ENCODE peak calls at places on chromosomes 7 and 10, in five cellular contexts. One of them, this sample, is unnamed.

GRCh38 chr7:36514289-36515243 is 124.9 kb downstream of the ANLN start:
- DNase-seq in lower lobe of right lung: no peak
- DNase-seq in activated B cell treated with CpG ODN at 0.5 μM for 24 hours: no peak
- DNase-seq in kidney: no peak
- DNase-seq in colonic mucosa: no peak
- DNase-seq in this sample: no peak

GRCh38 chr7:8605227-8605626 is 171.8 kb downstream of the NXPH1 start:
- DNase-seq in colonic mucosa: no peak
- DNase-seq in kidney: no peak
- DNase-seq in activated B cell treated with CpG ODN at 0.5 μM for 24 hours: no peak
- DNase-seq in lower lobe of right lung: no peak
- DNase-seq in this sample: no peak

GRCh38 chr7:3493499-3493898 is 192.4 kb downstream of the SDK1 start:
- DNase-seq in kidney: no peak
- DNase-seq in activated B cell treated with CpG ODN at 0.5 μM for 24 hours: no peak
- DNase-seq in colonic mucosa: no peak
- DNase-seq in lower lobe of right lung: no peak
- DNase-seq in this sample: no peak

GRCh38 chr10:67788028-67788886 is 49.7 kb downstream of the DNAJC12 start:
- DNase-seq in kidney: no peak
- DNase-seq in lower lobe of right lung: peak
- DNase-seq in activated B cell treated with CpG ODN at 0.5 μM for 24 hours: peak
- DNase-seq in colonic mucosa: peak
- DNase-seq in this sample: peak

GRCh38 chr7:8201846-8202441 is 60.0 kb downstream of the ICA1 start:
- DNase-seq in lower lobe of right lung: no peak
- DNase-seq in activated B cell treated with CpG ODN at 0.5 μM for 24 hours: no peak
- DNase-seq in kidney: no peak
- DNase-seq in colonic mucosa: no peak
- DNase-seq in this sample: no peak

GRCh38 chr10:48414778-48415177 is 108.3 kb downstream of the MAPK8 start:
- DNase-seq in activated B cell treated with CpG ODN at 0.5 μM for 24 hours: no peak
- DNase-seq in colonic mucosa: no peak
- DNase-seq in kidney: no peak
- DNase-seq in lower lobe of right lung: no peak
- DNase-seq in this sample: no peak

GRCh38 chr10:24269476-24269875 is 60.5 kb downstream of the KIAA1217 start:
- DNase-seq in lower lobe of right lung: no peak
- DNase-seq in activated B cell treated with CpG ODN at 0.5 μM for 24 hours: no peak
- DNase-seq in kidney: no peak
- DNase-seq in colonic mucosa: no peak
- DNase-seq in this sample: no peak

GRCh38 chr7:118629898-118630469 is 405.5 kb downstream of the ANKRD7 start:
- DNase-seq in lower lobe of right lung: no peak
- DNase-seq in kidney: no peak
- DNase-seq in activated B cell treated with CpG ODN at 0.5 μM for 24 hours: no peak
- DNase-seq in colonic mucosa: no peak
- DNase-seq in this sample: no peak

GRCh38 chr7:80313716-80314115 is 179.1 kb downstream of the GNAI1 start:
- DNase-seq in kidney: no peak
- DNase-seq in lower lobe of right lung: no peak
- DNase-seq in colonic mucosa: no peak
- DNase-seq in activated B cell treated with CpG ODN at 0.5 μM for 24 hours: no peak
- DNase-seq in this sample: no peak

GRCh38 chr10:50614444-50615137 is 9.2 kb downstream of the SGMS1 start:
- DNase-seq in lower lobe of right lung: no peak
- DNase-seq in kidney: no peak
- DNase-seq in activated B cell treated with CpG ODN at 0.5 μM for 24 hours: no peak
- DNase-seq in colonic mucosa: no peak
- DNase-seq in this sample: no peak

GRCh38 chr7:461453-462172 is 58.0 kb downstream of the PDGFA start:
- DNase-seq in colonic mucosa: no peak
- DNase-seq in kidney: peak
- DNase-seq in lower lobe of right lung: peak
- DNase-seq in activated B cell treated with CpG ODN at 0.5 μM for 24 hours: no peak
- DNase-seq in this sample: no peak

GRCh38 chr7:130394421-130395188 is 14.3 kb downstream of the CPA1 start:
- DNase-seq in kidney: no peak
- DNase-seq in activated B cell treated with CpG ODN at 0.5 μM for 24 hours: no peak
- DNase-seq in colonic mucosa: no peak
- DNase-seq in lower lobe of right lung: no peak
- DNase-seq in this sample: no peak

GRCh38 chr10:48542471-48543210 is 62.2 kb downstream of the ARHGAP22 start:
- DNase-seq in activated B cell treated with CpG ODN at 0.5 μM for 24 hours: no peak
- DNase-seq in kidney: peak
- DNase-seq in colonic mucosa: no peak
- DNase-seq in lower lobe of right lung: no peak
- DNase-seq in this sample: no peak

GRCh38 chr10:1361411-1362105 is 305.4 kb downstream of the WDR37 start:
- DNase-seq in kidney: no peak
- DNase-seq in activated B cell treated with CpG ODN at 0.5 μM for 24 hours: no peak
- DNase-seq in colonic mucosa: no peak
- DNase-seq in lower lobe of right lung: no peak
- DNase-seq in this sample: no peak

GRCh38 chr10:104049497-104050250 is 36.0 kb downstream of the COL17A1 start:
- DNase-seq in kidney: no peak
- DNase-seq in activated B cell treated with CpG ODN at 0.5 μM for 24 hours: no peak
- DNase-seq in lower lobe of right lung: no peak
- DNase-seq in colonic mucosa: peak
- DNase-seq in this sample: no peak

GRCh38 chr10:97116534-97117162 is 69.1 kb downstream of the SLIT1 start:
- DNase-seq in activated B cell treated with CpG ODN at 0.5 μM for 24 hours: no peak
- DNase-seq in lower lobe of right lung: no peak
- DNase-seq in kidney: no peak
- DNase-seq in colonic mucosa: no peak
- DNase-seq in this sample: no peak

GRCh38 chr10:123136221-123136805 is 543 bp downstream of the HMX3 start:
- DNase-seq in activated B cell treated with CpG ODN at 0.5 μM for 24 hours: no peak
- DNase-seq in colonic mucosa: no peak
- DNase-seq in kidney: no peak
- DNase-seq in lower lobe of right lung: no peak
- DNase-seq in this sample: no peak

GRCh38 chr10:78982726-78983125 is 86.0 kb upstream of the ZMIZ1 start:
- DNase-seq in kidney: no peak
- DNase-seq in colonic mucosa: no peak
- DNase-seq in lower lobe of right lung: no peak
- DNase-seq in activated B cell treated with CpG ODN at 0.5 μM for 24 hours: no peak
- DNase-seq in this sample: no peak

GRCh38 chr10:112988839-112989406 is 38.9 kb downstream of the TCF7L2 start:
- DNase-seq in activated B cell treated with CpG ODN at 0.5 μM for 24 hours: no peak
- DNase-seq in colonic mucosa: no peak
- DNase-seq in kidney: no peak
- DNase-seq in lower lobe of right lung: no peak
- DNase-seq in this sample: no peak

GRCh38 chr10:34504534-34504933 is 310.6 kb downstream of the PARD3 start:
- DNase-seq in activated B cell treated with CpG ODN at 0.5 μM for 24 hours: no peak
- DNase-seq in lower lobe of right lung: no peak
- DNase-seq in kidney: no peak
- DNase-seq in colonic mucosa: no peak
- DNase-seq in this sample: no peak

GRCh38 chr7:47392241-47392759 is 189.6 kb downstream of the TNS3 start:
- DNase-seq in kidney: peak
- DNase-seq in activated B cell treated with CpG ODN at 0.5 μM for 24 hours: no peak
- DNase-seq in colonic mucosa: no peak
- DNase-seq in lower lobe of right lung: no peak
- DNase-seq in this sample: no peak

GRCh38 chr10:65496541-65496940 is 1429.3 kb upstream of the LRRTM3 start:
- DNase-seq in kidney: no peak
- DNase-seq in lower lobe of right lung: no peak
- DNase-seq in activated B cell treated with CpG ODN at 0.5 μM for 24 hours: no peak
- DNase-seq in colonic mucosa: no peak
- DNase-seq in this sample: no peak

GRCh38 chr7:144821069-144821468 is 14.8 kb downstream of the TPK1 start:
- DNase-seq in colonic mucosa: no peak
- DNase-seq in kidney: no peak
- DNase-seq in lower lobe of right lung: no peak
- DNase-seq in activated B cell treated with CpG ODN at 0.5 μM for 24 hours: no peak
- DNase-seq in this sample: no peak

GRCh38 chr10:130479146-130479545 is 343.0 kb downstream of the GLRX3 start:
- DNase-seq in activated B cell treated with CpG ODN at 0.5 μM for 24 hours: no peak
- DNase-seq in kidney: peak
- DNase-seq in colonic mucosa: no peak
- DNase-seq in lower lobe of right lung: no peak
- DNase-seq in this sample: no peak

GRCh38 chr7:153297141-153297540 is 537.6 kb downstream of the ACTR3B start:
- DNase-seq in activated B cell treated with CpG ODN at 0.5 μM for 24 hours: no peak
- DNase-seq in kidney: no peak
- DNase-seq in lower lobe of right lung: no peak
- DNase-seq in colonic mucosa: no peak
- DNase-seq in this sample: no peak

GRCh38 chr7:11576340-11576739 is 255.7 kb downstream of the THSD7A start:
- DNase-seq in colonic mucosa: no peak
- DNase-seq in kidney: no peak
- DNase-seq in activated B cell treated with CpG ODN at 0.5 μM for 24 hours: no peak
- DNase-seq in lower lobe of right lung: no peak
- DNase-seq in this sample: no peak

GRCh38 chr10:91682912-91683311 is 50.0 kb upstream of the PPP1R3C start:
- DNase-seq in activated B cell treated with CpG ODN at 0.5 μM for 24 hours: no peak
- DNase-seq in lower lobe of right lung: no peak
- DNase-seq in colonic mucosa: no peak
- DNase-seq in kidney: no peak
- DNase-seq in this sample: no peak

GRCh38 chr7:17700138-17700537 is 240.2 kb downstream of the SNX13 start:
- DNase-seq in colonic mucosa: no peak
- DNase-seq in lower lobe of right lung: no peak
- DNase-seq in activated B cell treated with CpG ODN at 0.5 μM for 24 hours: no peak
- DNase-seq in kidney: no peak
- DNase-seq in this sample: no peak

GRCh38 chr7:157874870-157875229 is 538.0 kb downstream of the DNAJB6 start:
- DNase-seq in lower lobe of right lung: no peak
- DNase-seq in colonic mucosa: no peak
- DNase-seq in activated B cell treated with CpG ODN at 0.5 μM for 24 hours: no peak
- DNase-seq in kidney: no peak
- DNase-seq in this sample: no peak

GRCh38 chr10:26858707-26859034 is 2.1 kb downstream of the ABI1 start:
- DNase-seq in colonic mucosa: no peak
- DNase-seq in kidney: no peak
- DNase-seq in lower lobe of right lung: no peak
- DNase-seq in activated B cell treated with CpG ODN at 0.5 μM for 24 hours: no peak
- DNase-seq in this sample: no peak

GRCh38 chr7:133428876-133429275 is 176.0 kb downstream of the EXOC4 start:
- DNase-seq in kidney: no peak
- DNase-seq in activated B cell treated with CpG ODN at 0.5 μM for 24 hours: no peak
- DNase-seq in colonic mucosa: no peak
- DNase-seq in lower lobe of right lung: no peak
- DNase-seq in this sample: no peak

GRCh38 chr7:47265621-47266020 is 316.3 kb downstream of the TNS3 start:
- DNase-seq in colonic mucosa: no peak
- DNase-seq in kidney: no peak
- DNase-seq in activated B cell treated with CpG ODN at 0.5 μM for 24 hours: no peak
- DNase-seq in lower lobe of right lung: no peak
- DNase-seq in this sample: no peak

GRCh38 chr10:34598972-34599371 is 216.1 kb downstream of the PARD3 start:
- DNase-seq in activated B cell treated with CpG ODN at 0.5 μM for 24 hours: no peak
- DNase-seq in colonic mucosa: no peak
- DNase-seq in kidney: no peak
- DNase-seq in lower lobe of right lung: no peak
- DNase-seq in this sample: no peak

GRCh38 chr10:101774589-101775272 is 1.2 kb downstream of the FGF8 start:
- DNase-seq in activated B cell treated with CpG ODN at 0.5 μM for 24 hours: peak
- DNase-seq in lower lobe of right lung: no peak
- DNase-seq in colonic mucosa: no peak
- DNase-seq in kidney: peak
- DNase-seq in this sample: no peak

DNA sequence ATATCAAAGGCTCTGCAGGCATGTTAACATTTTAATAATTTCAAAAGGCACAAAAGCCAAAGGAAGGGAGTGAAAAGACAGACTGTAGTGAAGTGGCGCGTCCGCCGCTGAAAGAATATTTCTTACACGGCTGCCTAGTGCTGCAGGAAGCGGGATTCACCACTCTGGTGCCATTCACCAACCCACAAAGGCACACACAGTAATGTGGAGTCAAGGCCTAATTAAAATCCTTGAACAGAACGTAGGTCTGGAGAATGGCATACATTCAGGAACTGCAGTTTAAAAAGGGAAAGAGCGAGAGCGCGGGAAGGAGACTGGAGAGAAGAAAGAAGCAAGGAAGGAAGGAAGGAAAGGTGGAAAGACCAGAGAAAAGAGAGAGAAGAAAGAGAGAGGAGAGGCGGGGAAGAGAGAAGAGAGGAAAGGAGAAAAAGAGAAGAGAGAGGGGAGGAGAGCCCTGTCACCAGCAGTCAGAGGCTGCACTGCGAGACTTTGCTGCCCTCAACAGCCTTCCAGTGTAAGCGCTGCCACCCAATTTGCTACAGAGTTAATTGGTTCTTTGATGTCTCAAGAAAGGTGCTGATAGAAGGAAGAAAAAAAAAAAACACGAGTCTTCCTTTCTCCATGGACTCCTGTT is 554.0 kb downstream of the MDFIC start:
- DNase-seq in lower lobe of right lung: no peak
- DNase-seq in activated B cell treated with CpG ODN at 0.5 μM for 24 hours: no peak
- DNase-seq in colonic mucosa: peak
- DNase-seq in kidney: no peak
- DNase-seq in this sample: no peak
- TF ChIP-seq CTCF in lower lobe of right lung: no peak
- TF ChIP-seq CTCF in activated B cell treated with CpG ODN at 0.5 μM for 24 hours: no peak
- TF ChIP-seq CTCF in colonic mucosa: no peak
- TF ChIP-seq CTCF in kidney: no peak
- TF ChIP-seq CTCF in this sample: no peak

GRCh38 chr7:52273685-52274610 is 761.5 kb upstream of the POM121L12 start:
- DNase-seq in lower lobe of right lung: peak
- DNase-seq in activated B cell treated with CpG ODN at 0.5 μM for 24 hours: no peak
- DNase-seq in kidney: peak
- DNase-seq in colonic mucosa: no peak
- DNase-seq in this sample: no peak
- TF ChIP-seq CTCF in lower lobe of right lung: no peak
- TF ChIP-seq CTCF in activated B cell treated with CpG ODN at 0.5 μM for 24 hours: no peak
- TF ChIP-seq CTCF in kidney: no peak
- TF ChIP-seq CTCF in colonic mucosa: no peak
- TF ChIP-seq CTCF in this sample: no peak

GRCh38 chr10:71762324-71762723 is 11.0 kb downstream of the VSIR start:
- DNase-seq in lower lobe of right lung: no peak
- DNase-seq in activated B cell treated with CpG ODN at 0.5 μM for 24 hours: no peak
- DNase-seq in colonic mucosa: no peak
- DNase-seq in kidney: no peak
- DNase-seq in this sample: no peak
- TF ChIP-seq CTCF in lower lobe of right lung: no peak
- TF ChIP-seq CTCF in activated B cell treated with CpG ODN at 0.5 μM for 24 hours: no peak
- TF ChIP-seq CTCF in colonic mucosa: no peak
- TF ChIP-seq CTCF in kidney: no peak
- TF ChIP-seq CTCF in this sample: no peak

GRCh38 chr7:30887464-30887872 is 24.2 kb upstream of the AQP1 start:
- DNase-seq in lower lobe of right lung: no peak
- DNase-seq in colonic mucosa: no peak
- DNase-seq in activated B cell treated with CpG ODN at 0.5 μM for 24 hours: no peak
- DNase-seq in kidney: no peak
- DNase-seq in this sample: no peak

GRCh38 chr7:30886608-30887011 is 25.0 kb upstream of the AQP1 start:
- DNase-seq in colonic mucosa: no peak
- DNase-seq in kidney: no peak
- DNase-seq in activated B cell treated with CpG ODN at 0.5 μM for 24 hours: no peak
- DNase-seq in lower lobe of right lung: no peak
- DNase-seq in this sample: no peak

GRCh38 chr7:30888783-30889182 is 22.9 kb upstream of the AQP1 start:
- DNase-seq in kidney: no peak
- DNase-seq in colonic mucosa: no peak
- DNase-seq in lower lobe of right lung: no peak
- DNase-seq in activated B cell treated with CpG ODN at 0.5 μM for 24 hours: no peak
- DNase-seq in this sample: no peak

GRCh38 chr7:30881448-30881847 is 30.2 kb upstream of the AQP1 start:
- DNase-seq in activated B cell treated with CpG ODN at 0.5 μM for 24 hours: no peak
- DNase-seq in kidney: no peak
- DNase-seq in colonic mucosa: no peak
- DNase-seq in lower lobe of right lung: no peak
- DNase-seq in this sample: no peak

GRCh38 chr7:30884881-30885280 is 26.8 kb upstream of the AQP1 start:
- DNase-seq in colonic mucosa: no peak
- DNase-seq in activated B cell treated with CpG ODN at 0.5 μM for 24 hours: no peak
- DNase-seq in kidney: no peak
- DNase-seq in lower lobe of right lung: no peak
- DNase-seq in this sample: no peak
- TF ChIP-seq CTCF in colonic mucosa: no peak
- TF ChIP-seq CTCF in activated B cell treated with CpG ODN at 0.5 μM for 24 hours: no peak
- TF ChIP-seq CTCF in kidney: no peak
- TF ChIP-seq CTCF in lower lobe of right lung: no peak
- TF ChIP-seq CTCF in this sample: no peak